ENCODE peak calls at places on chromosomes 13 and 19, in four cellular contexts. I, C, R and T are unnamed samples.

GRCh38 chr19:34926685-34927375 is at the start of gene ZNF30:
- DNase-seq in C (peak; percentile 85), R (peak; percentile 77), I (peak; percentile 44), T (peak; percentile 97)

GRCh38 chr19:369256-369655 is 24.7 kb upstream of the MIER2 start:
- DNase-seq in C (no peak), R (no peak), I (no peak), T (no peak)

GRCh38 chr13:101520672-101521071 is 68.2 kb downstream of the ITGBL1 start:
- DNase-seq in R (no peak), I (no peak), C (no peak), T (no peak)

GRCh38 chr13:45807520-45808099 is 43.9 kb downstream of the SIAH3 start:
- DNase-seq in R (no peak), C (peak; percentile 60), I (peak; percentile 8), T (peak; percentile 65)

GRCh38 chr19:6828306-6828697 is 55.8 kb downstream of the VAV1 start:
- DNase-seq in I (no peak), C (no peak), R (no peak), T (no peak)

GRCh38 chr13:36858285-36858684 is 39.3 kb downstream of the RFXAP start:
- DNase-seq in R (no peak), I (no peak), C (peak; percentile 69), T (peak; percentile 53)

GRCh38 chr13:30256713-30257432 is 50.5 kb downstream of the KATNAL1 start:
- DNase-seq in I (no peak), R (no peak), C (no peak), T (no peak)

GRCh38 chr19:46753420-46754155 is 7.3 kb upstream of the STRN4 start:
- DNase-seq in C (peak; percentile 48), I (no peak), R (no peak), T (peak; percentile 77)

GRCh38 chr19:37936166-37936565 is 29.2 kb downstream of the SIPA1L3 start:
- DNase-seq in C (peak; percentile 68), R (no peak), I (no peak), T (no peak)

GRCh38 chr13:82187227-82187626 is 1695.0 kb downstream of the SLITRK1 start:
- DNase-seq in I (no peak), R (no peak), C (no peak), T (no peak)

GRCh38 chr19:30719189-30719990 is 347.2 kb downstream of the ZNF536 start:
- DNase-seq in I (no peak), C (no peak), R (no peak), T (peak; percentile 90)

GRCh38 chr13:111359237-111359915 is 38.9 kb downstream of the TEX29 start:
- DNase-seq in R (no peak), I (no peak), C (no peak), T (no peak)

GRCh38 chr19:10419646-10420443 is 493 bp upstream of the PDE4A start:
- DNase-seq in C (no peak), R (peak; percentile 94), I (no peak), T (peak; percentile 62)

GRCh38 chr19:43765109-43765876 is 10.5 kb upstream of the SMG9 start:
- DNase-seq in C (peak; percentile 30), I (peak; percentile 95), R (no peak), T (no peak)

GRCh38 chr13:75324413-75324940 is 157.5 kb downstream of the TBC1D4 start:
- DNase-seq in I (no peak), R (no peak), C (no peak), T (no peak)

GRCh38 chr19:48480151-48480475 is 10.9 kb downstream of the CYTH2 start:
- DNase-seq in C (no peak), I (no peak), R (no peak), T (no peak)

GRCh38 chr19:15683411-15683810 is 10.5 kb downstream of the CYP4F12 start:
- DNase-seq in C (no peak), R (no peak), I (no peak), T (no peak)

GRCh38 chr13:99766641-99767045 is 204.9 kb downstream of the ZIC5 start:
- DNase-seq in I (no peak), R (peak; percentile 33), C (peak; percentile 6), T (no peak)

GRCh38 chr13:31859546-31859945 is 120.2 kb downstream of the RXFP2 start:
- DNase-seq in R (no peak), C (no peak), I (no peak), T (no peak)

GRCh38 chr13:75194717-75195116 is 287.3 kb downstream of the TBC1D4 start:
- DNase-seq in C (no peak), I (no peak), R (no peak), T (no peak)

GRCh38 chr19:44582581-44583265 is 30.6 kb upstream of the IGSF23 start:
- DNase-seq in I (no peak), C (no peak), R (peak; percentile 50), T (peak; percentile 46)

GRCh38 chr13:110399801-110400200 is 92.7 kb downstream of the COL4A2 start:
- DNase-seq in C (no peak), R (no peak), I (no peak), T (no peak)

GRCh38 chr19:48588670-48589399 is 17.7 kb upstream of the SPACA4 start:
- DNase-seq in I (no peak), R (peak; percentile 79), C (peak; percentile 59), T (peak; percentile 92)

GRCh38 chr13:84430441-84430840 is 548.2 kb upstream of the SLITRK1 start:
- DNase-seq in C (no peak), I (no peak), R (no peak), T (no peak)

GRCh38 chr13:27401210-27401609 is 23.2 kb upstream of the GTF3A start:
- DNase-seq in R (no peak), C (no peak), I (no peak), T (no peak)

GRCh38 chr13:24217601-24218281 is 57.2 kb downstream of the SPATA13 start:
- DNase-seq in C (peak; percentile 72), I (no peak), R (no peak), T (no peak)

GRCh38 chr19:58575183-58576041 is 2.3 kb upstream of the MZF1 start:
- DNase-seq in C (peak; percentile 83), I (peak; percentile 58), R (no peak), T (peak; percentile 89)

GRCh38 chr13:112716841-112717520 is 27.1 kb downstream of the ATP11A start:
- DNase-seq in R (no peak), C (no peak), I (no peak), T (no peak)

GRCh38 chr13:79405501-79405830 is 589 bp downstream of the RBM26 start:
- DNase-seq in C (no peak), I (no peak), R (no peak), T (no peak)

GRCh38 chr19:1252818-1253513 is 4.6 kb downstream of the MIDN start:
- DNase-seq in I (no peak), C (peak; percentile 82), R (no peak), T (peak; percentile 69)

GRCh38 chr13:97901716-97902115 is 51.8 kb upstream of the IPO5 start:
- DNase-seq in R (no peak), C (no peak), I (no peak), T (no peak)

GRCh38 chr13:98821372-98822237 is 69.1 kb upstream of the SLC15A1 start:
- DNase-seq in I (no peak), R (no peak), C (peak; percentile 51), T (peak; percentile 45)

GRCh38 chr13:76852991-76853390 is 33.2 kb downstream of the KCTD12 start:
- DNase-seq in I (no peak), C (no peak), R (no peak), T (no peak)
- TF ChIP-seq TCF12 in I (no peak), C (no peak), R (no peak), T (no peak)

GRCh38 chr19:18608805-18609716 is 2.5 kb upstream of the CRLF1 start:
- DNase-seq in I (no peak), R (no peak), C (no peak), T (peak; percentile 27)
- H3K4me1 ChIP-seq in I (no peaks in the 10 kb centered on the region), R (peaks cover 32% of the 10 kb centered on the region), C (peaks cover 67% of the 10 kb centered on the region), T (peaks cover 19% of the 10 kb centered on the region)

GRCh38 chr13:65642301-65642700 is 1587.8 kb downstream of the PCDH9 start:
- DNase-seq in R (no peak), I (no peak), C (no peak), T (no peak)
- TF ChIP-seq TCF12 in R (no peak), I (no peak), C (no peak), T (no peak)

GRCh38 chr13:43544011-43544410 is 242.8 kb downstream of the ENOX1 start:
- DNase-seq in C (no peak), R (no peak), I (no peak), T (no peak)
- H3K4me1 ChIP-seq in C (no peaks in the 10 kb centered on the region), R (no peaks in the 10 kb centered on the region), I (peaks cover 7% of the 10 kb centered on the region), T (peaks cover 26% of the 10 kb centered on the region)

GRCh38 chr13:109348514-109349340 is 437.7 kb downstream of the IRS2 start:
- DNase-seq in C (no peak), R (no peak), I (no peak), T (no peak)
- TF ChIP-seq TCF12 in C (no peak), R (no peak), I (no peak), T (peak; percentile 67)

DNA sequence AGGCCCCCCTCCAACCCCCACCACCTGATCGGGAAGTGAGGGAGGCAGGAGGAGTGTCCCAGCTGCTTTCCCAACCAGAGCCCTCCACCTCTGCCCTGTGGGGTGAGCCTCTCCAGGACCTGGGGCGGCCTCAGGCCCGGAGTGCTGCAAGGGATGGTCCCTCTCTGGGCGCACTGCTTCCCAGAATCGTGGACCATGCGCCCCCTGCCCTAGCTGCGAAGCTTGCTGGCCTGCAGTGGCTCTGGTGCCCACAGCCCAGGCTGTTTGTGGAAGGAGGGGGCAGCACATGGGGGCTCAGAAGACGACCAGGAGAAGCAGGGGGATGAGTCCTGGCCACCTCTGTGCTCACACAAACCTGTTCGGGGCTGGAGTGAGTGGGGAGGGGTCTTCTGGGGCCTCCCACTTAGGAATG is 33.6 kb downstream of the CEBPG start:
- DNase-seq in C (no peak), I (no peak), R (no peak), T (no peak)
- H3K4me1 ChIP-seq in C (peaks cover 48% of the 10 kb centered on the region), I (peaks cover 4% of the 10 kb centered on the region), R (no peaks in the 10 kb centered on the region), T (peaks cover 28% of the 10 kb centered on the region)